ENCODE peak calls at places on chromosomes 3 and 15, in ten cellular contexts. T, X, M, O, Z, H, B, V, L and K are unnamed samples.

GRCh38 chr15:99963096-99963825 is 230.0 kb upstream of the LYSMD4 start:
- DNase-seq in V (peak; percentile 40), M (peak; percentile 4), Z (no peak), X (peak; percentile 16), O (no peak), B (no peak), L (no peak), T (no peak), H (no peak), K (peak; percentile 0)

GRCh38 chr3:148943531-148944200 is 47.7 kb upstream of the GYG1 start:
- DNase-seq in T (no peak), L (no peak), X (peak; percentile 94), V (no peak), H (no peak), Z (peak; percentile 29), B (peak; percentile 47), O (no peak), M (no peak), K (no peak)

GRCh38 chr3:194062825-194063224 is 73.1 kb upstream of the HES1 start:
- DNase-seq in M (no peak), V (no peak), L (no peak), X (no peak), O (no peak), Z (peak; percentile 37), H (no peak), B (no peak), T (no peak), K (no peak)

GRCh38 chr3:142993958-142994442 is 7.4 kb upstream of the U2SURP start:
- DNase-seq in O (peak; percentile 64), V (no peak), Z (peak; percentile 72), M (peak; percentile 66), B (peak; percentile 53), X (peak; percentile 86), H (peak; percentile 67), L (no peak), T (peak; percentile 46), K (peak; percentile 80)

GRCh38 chr3:72725229-72725628 is 123.0 kb downstream of the SHQ1 start:
- DNase-seq in H (no peak), M (no peak), L (no peak), X (no peak), B (no peak), T (no peak), O (no peak), V (no peak), Z (no peak), K (no peak)

GRCh38 chr3:187743195-187744141 is 1.8 kb downstream of the BCL6 start:
- DNase-seq in O (peak; percentile 76), X (peak; percentile 74), M (peak; percentile 82), V (peak; percentile 91), Z (no peak), T (no peak), H (peak; percentile 86), L (no peak), B (peak; percentile 22), K (peak; percentile 79)

GRCh38 chr3:18047052-18047451 is 304.6 kb upstream of the TBC1D5 start:
- DNase-seq in L (no peak), V (no peak), X (peak; percentile 25), H (no peak), T (no peak), M (no peak), B (no peak), O (no peak), Z (no peak), K (no peak)

GRCh38 chr3:113697192-113698090 is 999 bp upstream of the USF3 start:
- DNase-seq in T (peak; percentile 49), B (peak; percentile 21), V (peak; percentile 72), Z (peak; percentile 15), L (no peak), O (no peak), X (peak; percentile 30), M (peak; percentile 30), H (peak; percentile 48), K (peak; percentile 52)

GRCh38 chr3:169641167-169641566 is 22.3 kb downstream of the MECOM start:
- DNase-seq in X (no peak), T (no peak), H (no peak), M (no peak), O (no peak), V (no peak), B (no peak), Z (no peak), L (no peak), K (no peak)

GRCh38 chr3:64278631-64279030 is 53.4 kb upstream of the PRICKLE2 start:
- DNase-seq in X (no peak), M (no peak), Z (no peak), H (no peak), V (no peak), L (no peak), T (no peak), B (no peak), O (no peak), K (no peak)

GRCh38 chr15:78244101-78244500 is 9.7 kb upstream of the ACSBG1 start:
- DNase-seq in X (no peak), M (no peak), Z (no peak), B (no peak), H (no peak), L (no peak), O (no peak), V (peak; percentile 43), T (no peak), K (no peak)

GRCh38 chr3:58528629-58529028 is 8.4 kb downstream of the ACOX2 start:
- DNase-seq in B (no peak), O (no peak), Z (peak; percentile 35), X (peak; percentile 57), T (no peak), V (no peak), M (no peak), L (no peak), H (no peak), K (peak; percentile 88)

GRCh38 chr3:169665264-169666078 is 2.0 kb upstream of the MECOM start:
- DNase-seq in H (no peak), Z (no peak), L (no peak), O (no peak), M (no peak), V (no peak), X (no peak), T (no peak), B (no peak), K (no peak)

GRCh38 chr15:60519218-60519617 is 40.3 kb upstream of the ICE2 start:
- DNase-seq in L (no peak), H (no peak), T (no peak), Z (no peak), B (no peak), M (no peak), V (no peak), X (peak; percentile 58), O (no peak), K (no peak)

GRCh38 chr3:143604849-143605660 is 243.2 kb downstream of the SLC9A9 start:
- DNase-seq in O (no peak), H (no peak), B (no peak), X (no peak), M (no peak), V (no peak), L (no peak), Z (no peak), T (no peak), K (no peak)

DNA sequence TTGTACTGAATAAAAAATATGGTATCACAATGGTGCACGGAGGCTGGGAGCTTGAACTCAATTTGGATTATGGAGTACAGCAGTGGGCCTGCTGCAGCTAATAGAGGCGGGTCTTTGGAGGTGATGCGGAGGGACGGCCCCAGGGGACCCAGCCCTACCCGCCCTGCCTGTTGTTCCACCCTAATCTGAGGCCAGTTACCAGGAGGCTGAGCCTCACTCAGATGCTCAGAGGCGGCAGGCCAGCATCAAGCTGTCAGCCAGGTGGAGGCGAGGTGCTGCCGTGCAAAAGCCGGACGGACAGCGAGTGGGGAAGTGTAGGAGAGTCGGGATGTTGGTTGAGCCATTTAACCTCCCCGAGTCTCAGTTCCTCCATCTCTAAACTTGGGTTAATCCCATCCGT is 218.5 kb upstream of the RGMA start:
- DNase-seq in H (no peak), M (no peak), T (no peak), X (no peak), L (no peak), V (no peak), B (no peak), O (no peak), Z (peak; percentile 24), K (no peak)
- H3K4me3 ChIP-seq in H (no peak overlapping the region), M (no peak overlapping the region), T (no peak overlapping the region), X (no peak overlapping the region), L (no peak overlapping the region), V (no peak overlapping the region), B (no peak overlapping the region), O (no peak overlapping the region), Z (no peak overlapping the region), K (no peak overlapping the region)

DNA sequence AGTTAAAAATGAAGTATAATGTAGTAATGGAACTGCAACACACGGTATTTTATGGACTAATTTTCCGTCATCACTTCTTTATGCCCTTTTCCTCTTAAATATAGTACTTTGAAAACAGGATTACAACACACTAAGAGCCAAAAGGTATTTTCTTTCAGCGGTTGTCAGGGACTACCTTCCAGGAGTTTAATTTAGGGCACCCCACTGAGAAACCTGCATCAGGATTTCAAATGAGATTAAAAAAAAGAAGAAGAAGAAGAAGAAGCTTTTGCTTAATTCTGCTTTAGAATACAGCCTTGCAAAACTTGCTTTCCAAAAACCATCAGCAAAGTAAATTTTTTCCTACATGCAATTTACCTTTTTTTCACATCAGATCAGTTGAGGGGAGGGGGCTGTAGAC is 55.1 kb downstream of the MEIS2 start:
- DNase-seq in V (no peak), T (no peak), L (no peak), X (no peak), B (no peak), M (no peak), Z (no peak), O (no peak), H (no peak), K (no peak)
- H3K4me3 ChIP-seq in V (no peak overlapping the region), T (no peak overlapping the region), L (no peak overlapping the region), X (no peak overlapping the region), B (no peak overlapping the region), M (no peak overlapping the region), Z (no peak overlapping the region), O (no peak overlapping the region), H (no peak overlapping the region), K (no peak overlapping the region)

DNA sequence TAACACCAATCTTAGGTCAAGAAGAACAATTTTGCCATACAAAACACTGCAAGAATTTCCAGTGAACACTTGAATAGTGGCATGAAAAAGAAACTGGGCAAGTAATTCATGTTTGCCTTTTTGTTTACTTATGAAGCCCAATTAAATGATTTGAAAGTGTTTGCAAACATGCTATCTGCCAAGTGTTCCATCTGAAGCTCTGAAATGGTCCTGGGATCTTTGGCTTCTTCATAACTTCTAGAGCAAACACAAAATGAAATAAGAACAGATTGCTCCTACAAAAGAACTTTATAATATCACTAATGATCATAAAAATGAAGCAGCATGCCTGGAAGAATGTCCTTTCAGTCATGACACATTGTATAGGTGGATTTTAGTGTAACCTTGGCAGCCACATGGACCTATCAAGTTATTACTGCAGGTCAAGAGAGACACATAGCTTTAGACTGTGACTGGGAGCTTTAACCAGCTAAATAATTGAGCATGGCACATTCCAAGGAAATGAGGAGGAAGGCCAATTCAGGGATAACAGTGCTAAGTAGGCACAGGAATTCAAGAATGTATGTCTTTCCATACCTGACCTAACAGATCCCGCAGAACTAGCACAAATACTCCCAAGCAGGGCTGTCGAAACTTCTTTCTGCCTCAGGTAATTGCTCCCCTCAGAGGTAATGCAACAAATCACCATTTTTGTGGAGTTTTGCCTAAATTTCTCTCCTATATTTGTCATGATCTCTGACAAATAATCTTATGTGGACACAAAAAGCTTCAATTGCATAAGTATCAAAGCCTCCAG is 144.6 kb downstream of the DUT start:
- DNase-seq in O (no peak), B (no peak), H (no peak), M (no peak), X (no peak), T (no peak), L (no peak), Z (no peak), V (no peak), K (no peak)
- H3K4me3 ChIP-seq in O (no peak overlapping the region), B (no peak overlapping the region), H (no peak overlapping the region), M (no peak overlapping the region), X (no peak overlapping the region), T (no peak overlapping the region), L (no peak overlapping the region), Z (no peak overlapping the region), V (no peak overlapping the region), K (no peak overlapping the region)

GRCh38 chr3:49357466-49358216 is 512 bp downstream of the GPX1 start:
- DNase-seq in V (peak; percentile 80), M (peak; percentile 61), H (peak; percentile 77), X (peak; percentile 95), L (peak; percentile 66), Z (peak; percentile 15), T (peak; percentile 49), B (peak; percentile 44), O (peak; percentile 54), K (peak; percentile 51)
- H3K4me3 ChIP-seq in V (peak overlapping the region; percentile 82), M (peak overlapping the region; percentile 71), H (peak overlapping the region; percentile 37), X (peak overlapping the region; percentile 67), L (peak overlapping the region; percentile 77), Z (peak overlapping the region; percentile 75), T (peak overlapping the region; percentile 81), B (peak overlapping the region; percentile 87), O (peak overlapping the region; percentile 84), K (peak overlapping the region; percentile 74)